ENCODE peak calls at places on chromosomes 11 and 22, in seven cellular contexts. One of them, this sample, is unnamed.
A peak's percentile ranks its signal among the peaks of the same experiment; 100 is the strongest.

GRCh38 chr22:33018232-33018864 is 39.8 kb downstream of the SYN3 start:
- DNase-seq in A172: peak; percentile 38
- DNase-seq in activated CD8-positive, alpha-beta memory T cell treated with anti-CD3 and anti-CD28 coated beads, Interleukin-2, amount 10 ng/mL, durations not matched to agents 7 days and 5 days: peak; percentile 50
- DNase-seq in GM23338: peak; percentile 90
- DNase-seq in Calu3: peak; percentile 77
- DNase-seq in effector memory CD8-positive, alpha-beta T cell: peak; percentile 3
- DNase-seq in activated CD4-positive, alpha-beta T cell treated with anti-CD3 and anti-CD28 coated beads, Interleukin-2, amount 50 U/mL, for 1 hour: peak; percentile 20
- DNase-seq in this sample: peak; percentile 60

GRCh38 chr11:93123351-93123898 is 74.4 kb downstream of the SLC36A4 start:
- DNase-seq in effector memory CD8-positive, alpha-beta T cell: no peak
- DNase-seq in activated CD8-positive, alpha-beta memory T cell treated with anti-CD3 and anti-CD28 coated beads, Interleukin-2, amount 10 ng/mL, durations not matched to agents 7 days and 5 days: no peak
- DNase-seq in A172: no peak
- DNase-seq in activated CD4-positive, alpha-beta T cell treated with anti-CD3 and anti-CD28 coated beads, Interleukin-2, amount 50 U/mL, for 1 hour: no peak
- DNase-seq in Calu3: no peak
- DNase-seq in GM23338: no peak
- DNase-seq in this sample: no peak

GRCh38 chr22:45972868-45973212 is 4.1 kb downstream of the WNT7B start:
- DNase-seq in activated CD4-positive, alpha-beta T cell treated with anti-CD3 and anti-CD28 coated beads, Interleukin-2, amount 50 U/mL, for 1 hour: no peak
- DNase-seq in activated CD8-positive, alpha-beta memory T cell treated with anti-CD3 and anti-CD28 coated beads, Interleukin-2, amount 10 ng/mL, durations not matched to agents 7 days and 5 days: no peak
- DNase-seq in GM23338: no peak
- DNase-seq in Calu3: no peak
- DNase-seq in effector memory CD8-positive, alpha-beta T cell: no peak
- DNase-seq in A172: no peak
- DNase-seq in this sample: no peak

GRCh38 chr11:86416494-86416893 is 41.8 kb downstream of the CCDC81 start:
- DNase-seq in effector memory CD8-positive, alpha-beta T cell: no peak
- DNase-seq in activated CD4-positive, alpha-beta T cell treated with anti-CD3 and anti-CD28 coated beads, Interleukin-2, amount 50 U/mL, for 1 hour: no peak
- DNase-seq in Calu3: no peak
- DNase-seq in A172: no peak
- DNase-seq in activated CD8-positive, alpha-beta memory T cell treated with anti-CD3 and anti-CD28 coated beads, Interleukin-2, amount 10 ng/mL, durations not matched to agents 7 days and 5 days: no peak
- DNase-seq in GM23338: no peak
- DNase-seq in this sample: no peak

GRCh38 chr11:123527947-123528346 is 97.9 kb downstream of the GRAMD1B start:
- DNase-seq in A172: no peak
- DNase-seq in Calu3: no peak
- DNase-seq in activated CD4-positive, alpha-beta T cell treated with anti-CD3 and anti-CD28 coated beads, Interleukin-2, amount 50 U/mL, for 1 hour: no peak
- DNase-seq in GM23338: no peak
- DNase-seq in effector memory CD8-positive, alpha-beta T cell: no peak
- DNase-seq in activated CD8-positive, alpha-beta memory T cell treated with anti-CD3 and anti-CD28 coated beads, Interleukin-2, amount 10 ng/mL, durations not matched to agents 7 days and 5 days: no peak
- DNase-seq in this sample: no peak

GRCh38 chr11:109914809-109915653 is 178.2 kb upstream of the ZC3H12C start:
- DNase-seq in activated CD4-positive, alpha-beta T cell treated with anti-CD3 and anti-CD28 coated beads, Interleukin-2, amount 50 U/mL, for 1 hour: no peak
- DNase-seq in activated CD8-positive, alpha-beta memory T cell treated with anti-CD3 and anti-CD28 coated beads, Interleukin-2, amount 10 ng/mL, durations not matched to agents 7 days and 5 days: no peak
- DNase-seq in Calu3: no peak
- DNase-seq in GM23338: no peak
- DNase-seq in effector memory CD8-positive, alpha-beta T cell: no peak
- DNase-seq in A172: peak; percentile 2
- DNase-seq in this sample: no peak

GRCh38 chr11:96168623-96169022 is 174.4 kb downstream of the MAML2 start:
- DNase-seq in GM23338: no peak
- DNase-seq in A172: peak; percentile 23
- DNase-seq in activated CD8-positive, alpha-beta memory T cell treated with anti-CD3 and anti-CD28 coated beads, Interleukin-2, amount 10 ng/mL, durations not matched to agents 7 days and 5 days: peak; percentile 41
- DNase-seq in effector memory CD8-positive, alpha-beta T cell: no peak
- DNase-seq in activated CD4-positive, alpha-beta T cell treated with anti-CD3 and anti-CD28 coated beads, Interleukin-2, amount 50 U/mL, for 1 hour: no peak
- DNase-seq in Calu3: peak; percentile 14
- DNase-seq in this sample: no peak

GRCh38 chr11:56905442-56905841 is 83.3 kb upstream of the OR5AK2 start:
- DNase-seq in A172: no peak
- DNase-seq in activated CD4-positive, alpha-beta T cell treated with anti-CD3 and anti-CD28 coated beads, Interleukin-2, amount 50 U/mL, for 1 hour: no peak
- DNase-seq in effector memory CD8-positive, alpha-beta T cell: no peak
- DNase-seq in Calu3: no peak
- DNase-seq in activated CD8-positive, alpha-beta memory T cell treated with anti-CD3 and anti-CD28 coated beads, Interleukin-2, amount 10 ng/mL, durations not matched to agents 7 days and 5 days: no peak
- DNase-seq in GM23338: no peak
- DNase-seq in this sample: no peak

GRCh38 chr11:719214-720016 is 13.4 kb downstream of the EPS8L2 start:
- DNase-seq in activated CD4-positive, alpha-beta T cell treated with anti-CD3 and anti-CD28 coated beads, Interleukin-2, amount 50 U/mL, for 1 hour: no peak
- DNase-seq in Calu3: no peak
- DNase-seq in GM23338: no peak
- DNase-seq in effector memory CD8-positive, alpha-beta T cell: no peak
- DNase-seq in activated CD8-positive, alpha-beta memory T cell treated with anti-CD3 and anti-CD28 coated beads, Interleukin-2, amount 10 ng/mL, durations not matched to agents 7 days and 5 days: no peak
- DNase-seq in A172: no peak
- DNase-seq in this sample: no peak